ENCODE peak calls at places on chromosomes 5 and 9, in seven cellular contexts. U is H1, E is non-pigmented ciliary epithelial cell, X is NCI-H748 treated with DMSO at 0.1 percent for 48 hours, F is HEK293T, H is heart left ventricle, L is mesothelial cell of epicardium. R is an unnamed sample.

GRCh38 chr5:97095318-97095732 is 47.1 kb downstream of the LIX1 start:
- DNase-seq in U (no peak), E (no peak), X (no peak), F (no peak), H (no peak), L (no peak), R (no peak)

GRCh38 chr5:160799160-160799559 is 52.9 kb downstream of the ATP10B start:
- DNase-seq in U (no peak), E (no peak), X (no peak), F (no peak), H (no peak), L (no peak), R (no peak)

GRCh38 chr5:158923799-158924551 is 175.7 kb downstream of the EBF1 start:
- DNase-seq in U (no peak), E (no peak), X (no peak), F (no peak), H (no peak), L (no peak), R (no peak)

GRCh38 chr5:54721951-54722654 is 204.5 kb downstream of the SNX18 start:
- DNase-seq in U (no peak), E (no peak), X (no peak), F (no peak), H (no peak), L (no peak), R (no peak)

GRCh38 chr5:172418847-172419810 is 35.2 kb downstream of the SH3PXD2B start:
- DNase-seq in U (no peak), E (no peak), X (no peak), F (no peak), H (no peak), L (no peak), R (peak; percentile 78)

GRCh38 chr9:126412945-126413344 is 86.3 kb downstream of the MVB12B start:
- DNase-seq in U (no peak), E (no peak), X (no peak), F (no peak), H (no peak), L (no peak), R (no peak)

GRCh38 chr5:175214152-175214551 is 229.8 kb downstream of the DRD1 start:
- DNase-seq in U (no peak), E (peak; percentile 47), X (no peak), F (no peak), H (no peak), L (no peak), R (no peak)

GRCh38 chr5:31827862-31828261 is 188.9 kb downstream of the PDZD2 start:
- DNase-seq in U (no peak), E (peak; percentile 57), X (no peak), F (no peak), H (no peak), L (no peak), R (no peak)

GRCh38 chr5:66554211-66554610 is 42.0 kb upstream of the MAST4 start:
- DNase-seq in U (no peak), E (no peak), X (no peak), F (no peak), H (no peak), L (no peak), R (no peak)

GRCh38 chr5:168047669-168048111 is 243.8 kb upstream of the WWC1 start:
- DNase-seq in U (no peak), E (no peak), X (no peak), F (no peak), H (peak; percentile 71), L (peak; percentile 42), R (peak; percentile 50)

GRCh38 chr9:123998970-123999621 is 12.5 kb upstream of the LHX2 start:
- DNase-seq in U (peak; percentile 69), E (no peak), X (no peak), F (peak; percentile 27), H (no peak), L (peak; percentile 46), R (no peak)

GRCh38 chr9:2321523-2322148 is 300.0 kb upstream of the VLDLR start:
- DNase-seq in U (no peak), E (no peak), X (no peak), F (no peak), H (no peak), L (no peak), R (no peak)

GRCh38 chr5:74810915-74811314 is 43.9 kb downstream of the NSA2 start:
- DNase-seq in U (no peak), E (no peak), X (no peak), F (no peak), H (no peak), L (no peak), R (no peak)

GRCh38 chr9:93562157-93562556 is 14.2 kb upstream of the PHF2 start:
- DNase-seq in U (no peak), E (no peak), X (no peak), F (no peak), H (no peak), L (no peak), R (no peak)

GRCh38 chr9:111731916-111732315 is 62.8 kb downstream of the SHOC1 start:
- DNase-seq in U (no peak), E (no peak), X (no peak), F (no peak), H (no peak), L (no peak), R (no peak)

GRCh38 chr9:72149231-72149975 is at the start of gene GDA:
- DNase-seq in U (peak; percentile 76), E (no peak), X (no peak), F (peak; percentile 12), H (peak; percentile 62), L (peak; percentile 51), R (no peak)

GRCh38 chr9:70601000-70601929 is 186.8 kb upstream of the KLF9 start:
- DNase-seq in U (no peak), E (peak; percentile 97), X (no peak), F (no peak), H (peak; percentile 97), L (peak; percentile 75), R (peak; percentile 85)

GRCh38 chr9:116873441-116873840 is 186.3 kb downstream of the TRIM32 start:
- DNase-seq in U (no peak), E (no peak), X (no peak), F (no peak), H (no peak), L (no peak), R (no peak)

GRCh38 chr9:89640801-89641200 is 36.0 kb downstream of the GADD45G start:
- DNase-seq in U (no peak), E (no peak), X (no peak), F (no peak), H (no peak), L (no peak), R (no peak)

GRCh38 chr9:112025886-112026285 is 129.3 kb downstream of the UGCG start:
- DNase-seq in U (no peak), E (no peak), X (no peak), F (no peak), H (no peak), L (no peak), R (no peak)

GRCh38 chr9:22913518-22913917 is 466.9 kb downstream of the DMRTA1 start:
- DNase-seq in U (no peak), E (no peak), X (no peak), F (no peak), H (no peak), L (no peak), R (no peak)

GRCh38 chr9:28267351-28267750 is 694.1 kb upstream of the C9orf72 start:
- DNase-seq in U (no peak), E (no peak), X (no peak), F (no peak), H (no peak), L (no peak), R (no peak)

GRCh38 chr5:180603076-180603591 is 11.8 kb upstream of the SCGB3A1 start:
- DNase-seq in U (no peak), E (no peak), X (no peak), F (no peak), H (peak; percentile 42), L (no peak), R (no peak)

GRCh38 chr5:39570418-39571027 is 145.7 kb upstream of the DAB2 start:
- DNase-seq in U (no peak), E (no peak), X (peak; percentile 69), F (peak; percentile 10), H (no peak), L (no peak), R (no peak)

GRCh38 chr5:9456435-9457042 is 89.3 kb downstream of the SEMA5A start:
- DNase-seq in U (no peak), E (peak; percentile 64), X (no peak), F (no peak), H (no peak), L (no peak), R (no peak)

GRCh38 chr9:82105729-82106128 is 117.2 kb downstream of the SPATA31D1 start:
- DNase-seq in U (no peak), E (no peak), X (no peak), F (no peak), H (no peak), L (no peak), R (no peak)

GRCh38 chr9:98972641-98973545 is 29.2 kb downstream of the COL15A1 start:
- DNase-seq in U (no peak), E (no peak), X (no peak), F (no peak), H (no peak), L (no peak), R (no peak)

R was measured in NCI-H1694 treated with DMSO at 0.1 percent for 48 hours.